ENCODE peak calls at places on chromosomes 1 and 21, in five cellular contexts. E is PC-9; K is CD4-positive, CD25-positive, alpha-beta regulatory T cell; P is psoas muscle; I is WERI-Rb-1. W is an unnamed sample.
A peak's percentile ranks its signal among the peaks of the same experiment; 100 is the strongest.

GRCh38 chr1:15168479-15168878 is 14.9 kb downstream of the TMEM51 start:
- DNase-seq in E (peak; percentile 15), K (no peak), P (no peak), I (no peak), W (no peak)

GRCh38 chr1:113876181-113876580 is 4.7 kb upstream of the PTPN22 start:
- DNase-seq in E (no peak), K (no peak), P (no peak), I (no peak), W (no peak)

GRCh38 chr1:3396411-3396810 is 58.1 kb upstream of the ARHGEF16 start:
- DNase-seq in E (no peak), K (no peak), P (no peak), I (no peak), W (no peak)

GRCh38 chr1:178774263-178774662 is 49.2 kb downstream of the RALGPS2 start:
- DNase-seq in E (no peak), K (peak; percentile 38), P (no peak), I (no peak), W (no peak)

GRCh38 chr1:115084902-115085505 is 4.3 kb downstream of the TSPAN2 start:
- DNase-seq in E (no peak), K (no peak), P (no peak), I (no peak), W (no peak)

GRCh38 chr1:21899972-21900371 is 37.1 kb downstream of the HSPG2 start:
- DNase-seq in E (no peak), K (no peak), P (no peak), I (no peak), W (no peak)

GRCh38 chr1:234848972-234849641 is 239.1 kb upstream of the IRF2BP2 start:
- DNase-seq in E (no peak), K (no peak), P (no peak), I (no peak), W (no peak)

GRCh38 chr1:50271337-50271736 is 151.9 kb downstream of the DMRTA2 start:
- DNase-seq in E (no peak), K (no peak), P (no peak), I (peak; percentile 34), W (no peak)

GRCh38 chr1:34907487-34908090 is 21.9 kb downstream of the DLGAP3 start:
- DNase-seq in E (no peak), K (no peak), P (no peak), I (no peak), W (no peak)

GRCh38 chr1:116289219-116289618 is 83.8 kb upstream of the ATP1A1 start:
- DNase-seq in E (no peak), K (no peak), P (no peak), I (no peak), W (no peak)

GRCh38 chr1:151458936-151459330 is 361 bp downstream of the POGZ start:
- DNase-seq in E (peak; percentile 69), K (peak; percentile 63), P (peak; percentile 86), I (peak; percentile 92), W (peak; percentile 77)

GRCh38 chr1:29096255-29096896 is 27.3 kb downstream of the TMEM200B start:
- DNase-seq in E (no peak), K (no peak), P (no peak), I (no peak), W (no peak)

GRCh38 chr1:57796609-57797008 is 372.7 kb upstream of the DAB1 start:
- DNase-seq in E (no peak), K (no peak), P (no peak), I (no peak), W (no peak)

GRCh38 chr1:86502721-86503430 is 34.1 kb downstream of the CLCA1 start:
- DNase-seq in E (peak; percentile 65), K (peak; percentile 12), P (no peak), I (peak; percentile 67), W (no peak)

GRCh38 chr1:36831171-36831810 is 203.0 kb downstream of the GRIK3 start:
- DNase-seq in E (no peak), K (no peak), P (no peak), I (no peak), W (no peak)

GRCh38 chr21:43325968-43326367 is 101.0 kb downstream of the SIK1 start:
- DNase-seq in E (no peak), K (peak; percentile 91), P (no peak), I (no peak), W (no peak)

GRCh38 chr1:157753611-157754010 is 23.3 kb downstream of the FCRL2 start:
- DNase-seq in E (no peak), K (no peak), P (no peak), I (no peak), W (no peak)

GRCh38 chr1:101308001-101308659 is 71.3 kb downstream of the S1PR1 start:
- DNase-seq in E (no peak), K (no peak), P (no peak), I (no peak), W (no peak)

GRCh38 chr1:245288796-245289195 is 134.0 kb downstream of the KIF26B start:
- DNase-seq in E (no peak), K (no peak), P (no peak), I (no peak), W (no peak)

GRCh38 chr1:26972821-26973220 is 12.6 kb upstream of the KDF1 start:
- DNase-seq in E (no peak), K (no peak), P (no peak), I (no peak), W (no peak)

GRCh38 chr1:78047631-78048030 is 1.9 kb downstream of the GIPC2 start:
- DNase-seq in E (no peak), K (no peak), P (no peak), I (no peak), W (no peak)

GRCh38 chr21:26554365-26554764 is 18.7 kb downstream of the CYYR1 start:
- DNase-seq in E (no peak), K (no peak), P (no peak), I (peak; percentile 23), W (no peak)

GRCh38 chr1:82775402-82776000 is 974.8 kb downstream of the ADGRL2 start:
- DNase-seq in E (peak; percentile 4), K (peak; percentile 22), P (no peak), I (peak; percentile 53), W (no peak)

GRCh38 chr21:40425981-40426380 is 421.0 kb downstream of the DSCAM start:
- DNase-seq in E (no peak), K (no peak), P (no peak), I (no peak), W (no peak)

GRCh38 chr1:234486858-234487830 is 8.2 kb upstream of the TARBP1 start:
- DNase-seq in E (peak; percentile 49), K (peak; percentile 72), P (no peak), I (peak; percentile 38), W (no peak)

GRCh38 chr1:114597949-114598348 is 16.5 kb upstream of the BCAS2 start:
- DNase-seq in E (no peak), K (no peak), P (no peak), I (no peak), W (no peak)

GRCh38 chr1:115522386-115522785 is 119.4 kb upstream of the VANGL1 start:
- DNase-seq in E (no peak), K (no peak), P (no peak), I (no peak), W (no peak)

GRCh38 chr1:204685236-204686006 is at the start of gene LRRN2:
- DNase-seq in E (peak; percentile 44), K (no peak), P (no peak), I (peak; percentile 92), W (peak; percentile 33)

GRCh38 chr21:26041441-26042180 is 129.0 kb downstream of the APP start:
- DNase-seq in E (no peak), K (no peak), P (no peak), I (no peak), W (no peak)

GRCh38 chr1:55214903-55215193 is 316 bp downstream of the USP24 start:
- DNase-seq in E (peak; percentile 51), K (no peak), P (peak; percentile 74), I (peak; percentile 49), W (peak; percentile 42)

GRCh38 chr1:52955129-52955970 is 28.3 kb downstream of the SCP2 start:
- DNase-seq in E (no peak), K (no peak), P (no peak), I (no peak), W (no peak)

GRCh38 chr1:228039986-228040385 is 33.2 kb downstream of the WNT3A start:
- DNase-seq in E (no peak), K (no peak), P (peak; percentile 25), I (no peak), W (no peak)

GRCh38 chr1:212490276-212490675 is 57.6 kb downstream of the NENF start:
- DNase-seq in E (no peak), K (no peak), P (no peak), I (no peak), W (no peak)

GRCh38 chr1:156421062-156421938 is 52.3 kb downstream of the RHBG start:
- DNase-seq in E (peak; percentile 89), K (peak; percentile 72), P (peak; percentile 89), I (peak; percentile 94), W (peak; percentile 69)

GRCh38 chr1:40799351-40799867 is 15.8 kb downstream of the KCNQ4 start:
- DNase-seq in E (no peak), K (no peak), P (peak; percentile 68), I (no peak), W (peak; percentile 29)

GRCh38 chr1:192713921-192714320 is 78.0 kb downstream of the RGS13 start:
- DNase-seq in E (no peak), K (no peak), P (no peak), I (no peak), W (no peak)
- H3K27ac ChIP-seq in E (no peak overlapping the region), K (no peak overlapping the region), P (no peak overlapping the region), I (no peak overlapping the region), W (no peak overlapping the region)

GRCh38 chr1:209387271-209387968 is 196.1 kb upstream of the CAMK1G start:
- DNase-seq in E (peak; percentile 62), K (no peak), P (no peak), I (no peak), W (no peak)
- H3K27ac ChIP-seq in E (peak overlapping the region; percentile 96), K (no peak overlapping the region), P (no peak overlapping the region), I (no peak overlapping the region), W (no peak overlapping the region)

GRCh38 chr1:10631121-10631810 is 156.5 kb downstream of the PEX14 start:
- DNase-seq in E (no peak), K (no peak), P (peak; percentile 50), I (no peak), W (no peak)

GRCh38 chr1:10634075-10634427 is 159.3 kb downstream of the PEX14 start:
- DNase-seq in E (no peak), K (no peak), P (peak; percentile 48), I (no peak), W (no peak)

GRCh38 chr1:10631811-10632481 is 157.2 kb downstream of the PEX14 start:
- DNase-seq in E (no peak), K (no peak), P (peak; percentile 34), I (no peak), W (no peak)

GRCh38 chr1:10633416-10633815 is 158.7 kb downstream of the PEX14 start:
- DNase-seq in E (no peak), K (no peak), P (peak; percentile 44), I (no peak), W (no peak)

GRCh38 chr1:10632691-10633090 is 157.9 kb downstream of the PEX14 start:
- DNase-seq in E (no peak), K (no peak), P (peak; percentile 35), I (no peak), W (no peak)
- H3K27ac ChIP-seq in E (no peak overlapping the region), K (no peak overlapping the region), P (no peak overlapping the region), I (no peak overlapping the region), W (no peak overlapping the region)

DNA sequence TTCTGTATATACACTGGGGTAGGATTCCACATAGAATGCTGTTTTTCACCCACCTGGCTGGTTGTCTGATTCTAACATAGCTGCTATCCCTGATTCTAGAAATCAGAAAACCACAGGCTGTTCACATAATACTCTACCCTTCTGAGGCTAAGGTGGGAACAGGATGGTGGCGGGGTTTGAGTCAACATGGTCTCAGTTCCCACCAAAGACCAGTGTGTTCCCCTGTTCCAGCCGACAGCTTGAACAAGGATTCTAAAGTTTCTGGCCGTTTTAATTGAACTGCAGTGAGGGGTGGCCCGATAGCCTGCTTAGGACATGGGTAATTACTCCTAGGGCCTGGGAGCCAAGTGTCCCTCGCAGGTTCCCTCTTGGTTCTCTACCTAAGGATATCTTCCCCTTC is 38.4 kb downstream of the PEX14 start:
- DNase-seq in E (no peak), K (no peak), P (no peak), I (no peak), W (no peak)
- H3K27ac ChIP-seq in E (no peak overlapping the region), K (peak overlapping the region; percentile 87), P (no peak overlapping the region), I (no peak overlapping the region), W (no peak overlapping the region)